ENCODE peak calls at places on chromosome 5, in eight cellular contexts. F is esophagus squamous epithelium, H is ovary, B is tibial nerve, U is body of pancreas, I is H54, R is spleen, L is sigmoid colon. O is an unnamed sample.

GRCh38 chr5:28012538-28012937 is 974.2 kb upstream of the CDH9 start:
- DNase-seq in L (no peak), U (no peak), F (no peak), I (peak), R (no peak), H (no peak), B (no peak), O (no peak)

GRCh38 chr5:165881259-165881658 is 2375.8 kb downstream of the MAT2B start:
- DNase-seq in F (no peak), L (no peak), H (no peak), I (no peak), U (no peak), B (no peak), R (no peak), O (no peak)

GRCh38 chr5:142808778-142809606 is 38.8 kb downstream of the ARHGAP26 start:
- DNase-seq in B (no peak), L (no peak), R (no peak), H (no peak), I (no peak), F (no peak), U (no peak), O (no peak)

GRCh38 chr5:73596705-73597328 is 29.2 kb upstream of the ARHGEF28 start:
- DNase-seq in B (no peak), U (peak), H (no peak), F (no peak), I (no peak), L (no peak), R (no peak), O (no peak)

GRCh38 chr5:61866930-61867329 is 439.1 kb upstream of the KIF2A start:
- DNase-seq in F (no peak), I (peak), B (no peak), R (no peak), H (no peak), L (no peak), U (no peak), O (no peak)

GRCh38 chr5:111673896-111674626 is 82.9 kb downstream of the NREP start:
- DNase-seq in F (no peak), L (no peak), U (no peak), B (no peak), H (no peak), I (no peak), R (no peak), O (no peak)

GRCh38 chr5:86824642-86825041 is 206.9 kb downstream of the COX7C start:
- DNase-seq in U (no peak), B (no peak), F (no peak), H (no peak), I (no peak), R (no peak), L (no peak), O (no peak)

GRCh38 chr5:36756089-36756488 is 120.5 kb upstream of the NIPBL start:
- DNase-seq in H (no peak), B (no peak), U (no peak), L (no peak), F (no peak), R (no peak), I (no peak), O (no peak)

GRCh38 chr5:170681013-170681433 is 102.5 kb upstream of the GABRP start:
- DNase-seq in B (no peak), U (peak), L (no peak), I (no peak), F (no peak), R (no peak), H (no peak), O (no peak)

GRCh38 chr5:7320641-7321170 is 75.2 kb upstream of the ADCY2 start:
- DNase-seq in B (no peak), I (no peak), H (no peak), U (no peak), R (no peak), L (no peak), F (no peak), O (no peak)

GRCh38 chr5:95711501-95712346 is 19.4 kb upstream of the RHOBTB3 start:
- DNase-seq in R (no peak), F (no peak), I (no peak), U (no peak), B (no peak), H (peak), L (no peak), O (no peak)

GRCh38 chr5:138212828-138213160 is 329 bp downstream of the CDC23 start:
- DNase-seq in I (peak), U (no peak), R (no peak), H (no peak), L (no peak), F (no peak), B (no peak), O (no peak)

GRCh38 chr5:103780794-103781193 is 218.2 kb upstream of the NUDT12 start:
- DNase-seq in R (no peak), B (no peak), U (no peak), L (no peak), F (no peak), I (no peak), H (no peak), O (no peak)

GRCh38 chr5:80083115-80083890 is 48.2 kb downstream of the THBS4 start:
- DNase-seq in R (no peak), F (no peak), U (no peak), I (peak), L (peak), H (peak), B (peak), O (peak)

DNA sequence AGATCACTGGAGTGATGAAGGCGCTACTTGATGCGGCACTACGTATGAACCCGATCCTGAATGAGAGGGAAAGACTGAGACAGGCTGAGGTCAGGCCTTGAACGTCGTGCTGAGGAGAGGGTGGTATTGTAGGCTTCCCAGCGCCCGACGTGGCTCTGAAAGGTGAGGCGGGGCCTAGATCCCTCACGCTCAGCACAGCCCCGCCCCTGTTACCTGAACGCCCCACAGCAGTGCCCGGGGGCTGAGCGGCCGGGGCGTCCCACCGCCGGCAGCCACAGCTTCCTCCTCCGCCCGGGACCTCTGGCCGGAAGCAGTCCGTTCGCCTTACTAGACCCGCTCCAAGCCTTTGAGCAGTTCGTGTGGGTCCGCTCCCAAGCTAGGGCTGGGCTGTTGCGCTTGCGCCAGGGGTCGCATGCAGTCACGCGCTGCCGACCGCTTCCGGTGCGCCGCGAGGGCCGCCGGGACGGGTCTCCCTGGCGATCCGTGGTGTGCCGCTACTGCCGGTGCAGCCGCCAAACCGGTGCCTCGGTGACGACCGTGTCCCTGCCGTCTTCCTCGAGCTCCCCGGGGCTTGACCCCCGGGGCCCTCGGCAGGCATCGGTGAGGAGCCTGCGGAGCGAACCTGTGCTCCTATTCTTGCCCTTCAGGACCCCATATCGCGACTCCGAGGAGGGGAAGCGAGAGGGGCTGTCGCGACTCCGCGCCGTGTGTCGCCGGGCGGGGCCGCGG is at the start of the genes HMGXB3 and TIGD6:
- DNase-seq in U (peak), R (peak), B (peak), I (peak), L (peak), H (peak), F (peak), O (peak)
- TF ChIP-seq POLR2A in U (peak), R (no peak), B (peak), I (peak), L (peak), H (peak), F (peak), O (no peak)

DNA sequence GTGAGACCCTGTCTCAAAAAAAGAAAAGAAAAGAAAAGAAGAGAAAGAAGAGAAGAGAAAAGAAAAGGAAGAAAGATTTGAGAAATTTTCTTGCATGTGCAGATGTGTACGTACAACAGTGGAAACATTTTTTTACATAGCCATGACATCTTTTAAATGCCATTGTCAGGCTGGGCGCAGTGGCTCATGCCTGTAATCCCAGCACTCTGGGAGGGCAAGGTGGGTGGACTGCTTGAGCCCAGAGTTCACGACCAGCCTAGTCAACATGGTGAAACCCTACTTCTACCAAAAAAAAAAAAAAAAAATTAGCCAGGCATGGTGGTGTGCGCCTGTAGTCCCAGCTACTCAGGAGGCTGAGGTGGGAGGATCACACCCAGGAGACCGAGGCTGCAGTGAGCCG is 6.6 kb downstream of the LMAN2 start:
- DNase-seq in H (no peak), F (no peak), I (no peak), B (no peak), U (no peak), L (no peak), R (peak), O (no peak)
- TF ChIP-seq POLR2A in H (no peak), F (no peak), I (no peak), B (no peak), U (no peak), L (no peak), R (no peak), O (no peak)

GRCh38 chr5:180830253-180831138 is 27.9 kb upstream of the MGAT1 start:
- DNase-seq in H (peak), U (peak), L (peak), B (peak), F (peak), I (no peak), R (peak), O (peak)
- TF ChIP-seq POLR2A in H (peak), U (peak), L (peak), B (no peak), F (peak), I (no peak), R (no peak), O (no peak)

DNA sequence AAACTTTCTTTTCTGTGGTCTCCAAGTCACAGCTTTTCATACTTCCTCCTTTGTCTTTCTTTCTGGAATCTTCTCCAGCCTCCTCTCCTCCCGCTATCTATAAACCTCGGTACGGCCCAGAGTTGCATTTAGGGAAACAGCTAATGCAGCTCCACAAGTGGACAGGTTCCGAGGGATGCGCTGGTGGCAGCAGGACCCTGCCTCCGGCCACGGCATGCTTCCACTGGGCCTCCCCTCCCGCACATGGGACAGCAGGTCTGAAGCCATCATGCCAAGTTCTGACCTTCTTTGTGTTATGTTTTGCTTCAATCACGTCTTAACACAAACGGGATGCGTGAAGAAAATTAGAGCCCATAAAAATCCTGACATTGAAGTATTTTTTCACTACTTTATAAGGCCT is 136.9 kb downstream of the IRX2 start:
- DNase-seq in I (no peak), R (no peak), F (no peak), H (no peak), B (no peak), U (no peak), L (no peak), O (peak)
- TF ChIP-seq POLR2A in I (no peak), R (no peak), F (no peak), H (no peak), B (no peak), U (no peak), L (no peak), O (no peak)

GRCh38 chr5:16548115-16548514 is 68.7 kb downstream of the RETREG1 start:
- DNase-seq in L (no peak), H (no peak), U (peak), F (no peak), I (no peak), R (no peak), B (no peak), O (no peak)

GRCh38 chr5:16542275-16542674 is 74.5 kb downstream of the RETREG1 start:
- DNase-seq in U (no peak), H (no peak), R (no peak), B (no peak), F (no peak), I (no peak), L (no peak), O (no peak)

GRCh38 chr5:16547200-16547842 is 69.5 kb downstream of the RETREG1 start:
- DNase-seq in I (no peak), H (no peak), B (no peak), L (no peak), U (no peak), F (no peak), R (no peak), O (no peak)

GRCh38 chr5:16546712-16547111 is 70.1 kb downstream of the RETREG1 start:
- DNase-seq in I (no peak), B (no peak), F (no peak), U (no peak), L (no peak), R (no peak), H (no peak), O (no peak)

DNA sequence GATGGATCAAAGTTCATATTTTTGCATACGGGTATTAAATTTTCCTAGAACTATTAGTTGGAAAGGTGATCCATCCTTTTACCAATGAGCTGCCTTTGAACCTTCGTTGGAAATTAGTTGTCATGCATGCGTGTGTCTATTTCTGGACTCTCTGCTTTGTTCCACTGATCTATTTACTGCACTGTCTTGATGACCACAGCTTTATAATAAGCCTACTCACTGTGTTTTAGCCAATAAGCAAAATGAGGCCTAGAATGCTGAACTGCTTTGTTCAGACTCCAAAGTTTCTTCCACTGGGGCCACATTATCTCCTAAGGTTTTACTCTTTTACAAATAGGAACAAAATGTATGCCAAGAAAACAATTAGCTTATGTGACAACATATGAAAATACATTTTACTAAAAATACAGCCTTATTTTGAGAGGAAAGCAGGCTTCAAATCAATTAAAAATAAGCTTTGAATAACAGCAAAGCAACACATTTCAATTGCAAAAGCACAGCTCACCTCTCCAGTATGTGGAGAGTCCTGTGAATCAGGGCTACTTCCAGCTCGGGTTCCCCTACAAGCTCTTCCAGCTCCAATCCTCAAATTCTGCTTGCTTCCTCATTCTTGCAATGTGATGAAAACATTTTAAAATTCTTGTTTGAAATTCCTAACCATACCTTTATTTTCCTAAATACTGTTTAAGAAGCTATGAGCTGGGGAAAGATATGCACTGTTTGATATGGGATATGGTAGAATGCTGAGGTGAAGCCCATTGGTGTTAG is 72.0 kb downstream of the RETREG1 start:
- DNase-seq in I (no peak), F (no peak), R (no peak), L (no peak), U (no peak), H (no peak), B (no peak), O (no peak)
- TF ChIP-seq POLR2A in I (no peak), F (no peak), R (no peak), L (no peak), U (no peak), H (no peak), B (no peak), O (no peak)

O was measured in lower leg skin.